ENCODE peak calls at places on chromosomes 2 and 18, in four cellular contexts. K, C, Y and M are unnamed samples.

GRCh38 chr2:112690853-112691390 is 29.9 kb upstream of the NT5DC4 start:
- DNase-seq in Y (peak; percentile 38), K (peak; percentile 52), C (peak; percentile 58), M (peak; percentile 66)

GRCh38 chr2:24083567-24084385 is 858 bp downstream of the TP53I3 start:
- DNase-seq in C (peak; percentile 84), Y (peak; percentile 42), K (peak; percentile 95), M (peak; percentile 79)

GRCh38 chr2:169184074-169184473 is 114.7 kb downstream of the DHRS9 start:
- DNase-seq in C (peak; percentile 56), Y (no peak), K (no peak), M (no peak)

GRCh38 chr2:233007739-233008138 is 5.3 kb downstream of the NGEF start:
- DNase-seq in C (peak; percentile 18), Y (no peak), K (no peak), M (no peak)

GRCh38 chr2:111139637-111140317 is 19.1 kb downstream of the BCL2L11 start:
- DNase-seq in C (no peak), K (no peak), Y (no peak), M (no peak)

GRCh38 chr2:14616342-14616741 is 16.2 kb upstream of the LRATD1 start:
- DNase-seq in Y (no peak), C (peak; percentile 54), K (no peak), M (no peak)

GRCh38 chr18:62486290-62486964 is 36.4 kb upstream of the ZCCHC2 start:
- DNase-seq in Y (no peak), K (no peak), C (peak; percentile 36), M (no peak)

GRCh38 chr2:178177066-178177679 is 17.1 kb upstream of the OSBPL6 start:
- DNase-seq in C (peak; percentile 64), Y (no peak), K (no peak), M (no peak)

GRCh38 chr2:204511021-204511420 is 34.3 kb upstream of the PARD3B start:
- DNase-seq in K (no peak), Y (no peak), C (no peak), M (no peak)

GRCh38 chr2:109242654-109243331 is 113.8 kb downstream of the SH3RF3 start:
- DNase-seq in Y (no peak), C (peak; percentile 93), K (no peak), M (peak; percentile 87)

GRCh38 chr2:102065675-102066252 is 74.0 kb downstream of the IL1R2 start:
- DNase-seq in Y (no peak), K (no peak), C (peak; percentile 92), M (peak; percentile 61)

GRCh38 chr2:210199186-210199765 is 26.0 kb downstream of the ACADL start:
- DNase-seq in K (no peak), Y (no peak), C (peak; percentile 16), M (peak; percentile 6)

GRCh38 chr2:205297368-205297767 is 384.9 kb upstream of the NRP2 start:
- DNase-seq in Y (no peak), K (no peak), C (no peak), M (no peak)

GRCh38 chr18:67731853-67732252 is 215.3 kb upstream of the DSEL start:
- DNase-seq in K (no peak), C (peak; percentile 71), Y (no peak), M (no peak)

GRCh38 chr2:60400462-60400861 is 153.0 kb downstream of the BCL11A start:
- DNase-seq in C (no peak), K (peak; percentile 6), Y (no peak), M (no peak)

GRCh38 chr2:235712176-235712575 is 218.3 kb downstream of the AGAP1 start:
- DNase-seq in Y (no peak), C (no peak), K (no peak), M (no peak)

GRCh38 chr2:69214898-69215297 is 172.1 kb downstream of the GFPT1 start:
- DNase-seq in K (no peak), Y (no peak), C (peak; percentile 76), M (no peak)

GRCh38 chr2:232713505-232713904 is 16.4 kb downstream of the GIGYF2 start:
- DNase-seq in Y (no peak), C (no peak), K (no peak), M (no peak)

GRCh38 chr2:75564026-75564688 is 3.4 kb upstream of the EVA1A start:
- DNase-seq in Y (no peak), K (no peak), C (peak; percentile 54), M (no peak)

GRCh38 chr2:33223851-33224250 is 252.6 kb upstream of the RASGRP3 start:
- DNase-seq in C (no peak), K (no peak), Y (no peak), M (no peak)

GRCh38 chr2:106108791-106109190 is 85.3 kb downstream of the UXS1 start:
- DNase-seq in K (no peak), Y (no peak), C (no peak), M (no peak)

GRCh38 chr2:102703748-102704147 is 58.1 kb upstream of the TMEM182 start:
- DNase-seq in C (peak; percentile 9), Y (no peak), K (no peak), M (peak; percentile 16)

GRCh38 chr2:218008060-218009040 is 5.6 kb upstream of the TNS1 start:
- DNase-seq in Y (no peak), C (peak; percentile 76), K (no peak), M (no peak)

GRCh38 chr18:48766487-48766886 is 184.3 kb downstream of the SMAD7 start:
- DNase-seq in Y (no peak), K (no peak), C (no peak), M (no peak)

GRCh38 chr2:53490659-53491058 is 276.9 kb upstream of the CHAC2 start:
- DNase-seq in C (peak; percentile 86), Y (peak; percentile 8), K (peak; percentile 30), M (no peak)

GRCh38 chr18:21210278-21210677 is 31.8 kb upstream of the GREB1L start:
- DNase-seq in C (no peak), Y (no peak), K (no peak), M (no peak)

GRCh38 chr2:128403814-128404708 is 85.4 kb upstream of the HS6ST1 start:
- DNase-seq in C (no peak), Y (no peak), K (no peak), M (no peak)

GRCh38 chr18:51537487-51537886 is 340.0 kb upstream of the MEX3C start:
- DNase-seq in C (peak; percentile 8), K (no peak), Y (peak; percentile 1), M (peak; percentile 50)

GRCh38 chr2:102033028-102033749 is 41.4 kb downstream of the IL1R2 start:
- DNase-seq in C (peak; percentile 96), Y (no peak), K (no peak), M (peak; percentile 88)

GRCh38 chr18:70450658-70451253 is 161.9 kb downstream of the SOCS6 start:
- DNase-seq in K (no peak), C (no peak), Y (no peak), M (no peak)

GRCh38 chr18:75360941-75361340 is 66.6 kb downstream of the SMIM21 start:
- DNase-seq in K (peak; percentile 42), C (no peak), Y (no peak), M (no peak)

GRCh38 chr2:5164806-5165525 is 527.2 kb upstream of the SOX11 start:
- DNase-seq in K (no peak), Y (no peak), C (peak; percentile 94), M (peak; percentile 16)

GRCh38 chr2:31859959-31860358 is 150.8 kb downstream of the MEMO1 start:
- DNase-seq in K (no peak), Y (no peak), C (no peak), M (peak; percentile 28)

GRCh38 chr2:98901702-98902101 is 34.3 kb downstream of the CRACDL start:
- DNase-seq in C (no peak), Y (no peak), K (no peak), M (no peak)

GRCh38 chr2:86383844-86384243 is 46.4 kb upstream of the REEP1 start:
- DNase-seq in K (no peak), Y (no peak), C (peak; percentile 79), M (peak; percentile 76)

GRCh38 chr2:240277073-240277806 is 136.8 kb upstream of the OTOS start:
- DNase-seq in C (peak; percentile 65), Y (no peak), K (no peak), M (peak; percentile 34)